ENCODE peak calls at places on chromosomes 7 and 10, in ten cellular contexts. L, W, Q, R, A, G, S, C, M and H are unnamed samples.

GRCh38 chr7:132560105-132560504 is 16.2 kb downstream of the PLXNA4 start:
- DNase-seq in L (no peak), W (no peak), Q (no peak), R (no peak), A (no peak), G (no peak), S (no peak), C (no peak), M (no peak), H (no peak)

GRCh38 chr7:47520408-47520807 is 61.5 kb downstream of the TNS3 start:
- DNase-seq in L (peak; percentile 65), W (peak; percentile 96), Q (peak; percentile 51), R (peak; percentile 58), A (no peak), G (peak; percentile 40), S (no peak), C (no peak), M (no peak), H (no peak)

GRCh38 chr7:158976468-158976848 is 120.1 kb downstream of the DYNC2I1 start:
- DNase-seq in L (no peak), W (no peak), Q (no peak), R (no peak), A (no peak), G (no peak), S (no peak), C (no peak), M (no peak), H (no peak)

GRCh38 chr7:117645456-117646181 is 165.8 kb downstream of the CFTR start:
- DNase-seq in L (no peak), W (no peak), Q (no peak), R (no peak), A (no peak), G (no peak), S (no peak), C (peak; percentile 25), M (peak; percentile 42), H (no peak)

GRCh38 chr10:130038611-130039109 is 72.0 kb downstream of the C10orf143 start:
- DNase-seq in L (no peak), W (no peak), Q (no peak), R (no peak), A (no peak), G (no peak), S (no peak), C (no peak), M (no peak), H (no peak)

GRCh38 chr10:83165164-83165563 is 974.1 kb upstream of the GHITM start:
- DNase-seq in L (no peak), W (no peak), Q (no peak), R (no peak), A (no peak), G (no peak), S (peak; percentile 15), C (no peak), M (no peak), H (no peak)

GRCh38 chr10:56928717-56929116 is 567.7 kb upstream of the ZWINT start:
- DNase-seq in L (no peak), W (no peak), Q (no peak), R (no peak), A (no peak), G (no peak), S (no peak), C (no peak), M (no peak), H (no peak)

GRCh38 chr7:144531181-144531580 is 127.7 kb upstream of the NOBOX start:
- DNase-seq in L (no peak), W (no peak), Q (no peak), R (no peak), A (no peak), G (no peak), S (no peak), C (no peak), M (no peak), H (no peak)

GRCh38 chr7:69631131-69631530 is 32.9 kb downstream of the AUTS2 start:
- DNase-seq in L (no peak), W (no peak), Q (no peak), R (no peak), A (no peak), G (no peak), S (no peak), C (no peak), M (no peak), H (no peak)

GRCh38 chr10:133071801-133072595 is 15.7 kb upstream of the ADGRA1 start:
- DNase-seq in L (no peak), W (no peak), Q (no peak), R (no peak), A (no peak), G (no peak), S (no peak), C (no peak), M (no peak), H (no peak)

GRCh38 chr7:68321076-68321639 is 1277.1 kb upstream of the AUTS2 start:
- DNase-seq in L (peak; percentile 24), W (peak; percentile 14), Q (peak; percentile 67), R (peak; percentile 66), A (no peak), G (no peak), S (peak; percentile 49), C (peak; percentile 0), M (peak; percentile 87), H (no peak)

DNA sequence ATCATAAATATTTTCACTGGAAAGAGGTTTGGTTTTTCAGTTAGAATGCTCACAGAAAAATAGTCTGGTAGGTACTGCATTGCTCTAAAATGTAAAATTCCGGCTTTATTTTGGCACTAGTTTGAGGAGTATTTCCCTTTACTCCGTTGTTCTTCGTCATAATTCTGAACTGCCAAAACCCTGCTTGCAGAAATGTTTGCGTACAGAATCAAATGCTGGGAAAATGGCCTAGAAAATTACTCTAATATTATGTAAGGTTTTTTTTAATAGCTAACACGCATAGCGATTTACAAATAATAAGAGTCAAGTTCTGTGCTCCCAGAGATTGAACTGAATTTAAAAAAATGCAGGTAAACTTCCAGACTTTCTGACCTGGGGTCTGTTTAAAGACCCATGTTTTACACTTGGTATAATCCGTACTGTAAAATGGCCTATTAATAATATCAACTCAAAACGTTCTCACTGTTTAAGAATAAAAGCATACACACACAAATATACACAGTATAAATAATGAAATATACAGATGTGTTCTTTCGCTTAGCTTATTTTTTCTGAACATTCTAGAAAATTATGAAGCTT is 23.6 kb upstream of the ANLN start:
- DNase-seq in L (no peak), W (no peak), Q (no peak), R (no peak), A (no peak), G (no peak), S (no peak), C (no peak), M (no peak), H (no peak)
- H3K27me3 ChIP-seq in L (no peaks in the 10 kb centered on the region), W (no peaks in the 10 kb centered on the region), Q (no peaks in the 10 kb centered on the region), R (no peaks in the 10 kb centered on the region), A (no peaks in the 10 kb centered on the region), G (no peaks in the 10 kb centered on the region), S (no peaks in the 10 kb centered on the region), C (no peaks in the 10 kb centered on the region), M (no peaks in the 10 kb centered on the region), H (no peaks in the 10 kb centered on the region)

GRCh38 chr10:90644165-90644564 is 213.7 kb downstream of the HTR7 start:
- DNase-seq in L (no peak), W (no peak), Q (no peak), R (no peak), A (no peak), G (no peak), S (no peak), C (peak; percentile 83), M (no peak), H (no peak)

GRCh38 chr10:90642650-90643049 is 215.2 kb downstream of the HTR7 start:
- DNase-seq in L (no peak), W (no peak), Q (no peak), R (no peak), A (no peak), G (no peak), S (no peak), C (no peak), M (no peak), H (no peak)

GRCh38 chr10:90642136-90642535 is 215.7 kb downstream of the HTR7 start:
- DNase-seq in L (no peak), W (no peak), Q (no peak), R (no peak), A (no peak), G (no peak), S (no peak), C (peak; percentile 2), M (no peak), H (no peak)

DNA sequence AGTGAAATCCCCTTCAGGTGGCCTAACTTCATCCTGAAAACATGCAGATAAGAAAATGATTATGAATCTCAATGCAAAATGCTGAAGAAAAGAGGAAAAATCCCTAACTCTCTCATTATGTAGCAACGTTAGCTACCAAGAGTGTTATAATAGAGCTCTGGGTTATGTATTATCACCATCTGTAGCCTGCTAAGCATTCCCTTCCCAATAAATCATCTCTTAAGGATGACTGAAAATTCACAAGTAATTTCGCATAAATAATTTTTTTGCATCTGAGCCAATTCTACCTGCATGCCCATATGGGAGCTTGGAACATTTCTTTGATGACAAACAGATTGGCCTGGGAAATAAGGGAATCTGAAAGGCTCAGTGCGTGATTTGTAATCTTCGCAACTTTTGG is 216.1 kb downstream of the HTR7 start:
- DNase-seq in L (no peak), W (no peak), Q (no peak), R (no peak), A (no peak), G (no peak), S (no peak), C (no peak), M (no peak), H (no peak)
- H3K27ac ChIP-seq in L (no peak overlapping the region), W (no peak overlapping the region), Q (no peak overlapping the region), R (peak overlapping the region; percentile 27), A (no peak overlapping the region), G (no peak overlapping the region), S (no peak overlapping the region), C (no peak overlapping the region), M (no peak overlapping the region), H (no peak overlapping the region)

GRCh38 chr10:23187155-23187554 is 5.0 kb upstream of the PTF1A start:
- DNase-seq in L (no peak), W (no peak), Q (no peak), R (no peak), A (no peak), G (no peak), S (no peak), C (no peak), M (no peak), H (no peak)
- H3K27me3 ChIP-seq in L (no peaks in the 10 kb centered on the region), W (no peaks in the 10 kb centered on the region), Q (peaks cover 74% of the 10 kb centered on the region), R (peaks cover 96% of the 10 kb centered on the region), A (no peaks in the 10 kb centered on the region), G (peaks cover 15% of the 10 kb centered on the region), S (no peaks in the 10 kb centered on the region), C (peaks cover 16% of the 10 kb centered on the region), M (peaks cover 3% of the 10 kb centered on the region), H (no peaks in the 10 kb centered on the region)

DNA sequence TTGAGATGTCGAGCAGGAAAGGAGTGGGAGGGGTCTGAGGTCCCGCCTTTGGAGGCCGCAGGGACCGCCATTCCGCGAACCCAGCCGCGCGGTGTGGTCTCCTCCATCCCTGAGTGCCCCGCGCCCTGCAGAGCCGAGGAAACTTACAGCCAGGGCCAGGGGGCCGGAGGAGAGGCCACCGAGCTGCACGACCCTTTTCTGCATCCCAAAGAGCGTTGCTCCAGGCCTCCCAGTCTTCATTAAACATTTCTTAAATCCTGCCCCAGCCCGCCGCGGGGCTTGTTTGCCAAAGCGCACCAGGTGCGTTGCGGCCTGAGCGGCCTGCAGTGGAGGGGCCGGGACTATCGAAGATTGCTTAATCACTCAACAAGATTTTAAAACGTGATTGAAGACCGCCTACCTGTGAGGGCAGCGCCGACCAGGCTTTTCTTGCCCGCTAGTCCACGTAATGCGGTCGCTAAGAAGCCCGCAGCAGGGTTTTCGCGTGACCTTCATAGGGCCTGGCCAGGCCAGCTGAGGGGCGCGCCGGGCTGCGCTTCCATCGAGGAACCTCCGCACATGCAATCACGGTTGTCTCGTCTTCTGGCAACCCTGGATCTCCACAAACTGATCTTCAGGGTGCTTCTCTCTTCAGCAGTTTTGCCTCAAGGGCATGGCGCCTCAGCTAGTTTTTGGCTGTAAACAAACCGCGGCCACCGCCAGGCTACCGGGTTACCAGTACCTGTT is 2.0 kb upstream of the CTBP2 start:
- DNase-seq in L (peak; percentile 47), W (no peak), Q (no peak), R (no peak), A (no peak), G (peak; percentile 58), S (no peak), C (no peak), M (peak; percentile 61), H (no peak)
- H3K27ac ChIP-seq in L (peak overlapping the region; percentile 97), W (peak overlapping the region; percentile 99), Q (peak overlapping the region; percentile 97), R (peak overlapping the region; percentile 98), A (no peak overlapping the region), G (peak overlapping the region; percentile 93), S (peak overlapping the region; percentile 98), C (peak overlapping the region; percentile 80), M (peak overlapping the region; percentile 95), H (peak overlapping the region; percentile 93)